ENCODE peak calls at places on chromosomes 16 and 17, in five cellular contexts. One of them, this sample, is unnamed.
A peak's percentile ranks its signal among the peaks of the same experiment; 100 is the strongest.

GRCh38 chr16:84514295-84514873 is 9.9 kb upstream of the MEAK7 start:
- DNase-seq in pancreas: no peak
- DNase-seq in CD4-positive, alpha-beta T cell: no peak
- DNase-seq in aorta: peak; percentile 50
- DNase-seq in caudate nucleus: no peak
- DNase-seq in this sample: no peak

GRCh38 chr17:17413821-17414220 is 63.0 kb upstream of the MED9 start:
- DNase-seq in aorta: no peak
- DNase-seq in pancreas: no peak
- DNase-seq in caudate nucleus: no peak
- DNase-seq in CD4-positive, alpha-beta T cell: no peak
- DNase-seq in this sample: no peak

GRCh38 chr17:71118039-71118438 is 948.7 kb downstream of the KCNJ2 start:
- DNase-seq in pancreas: peak; percentile 11
- DNase-seq in aorta: no peak
- DNase-seq in caudate nucleus: no peak
- DNase-seq in CD4-positive, alpha-beta T cell: no peak
- DNase-seq in this sample: no peak

GRCh38 chr17:78890111-78890897 is 12.7 kb downstream of the CEP295NL start:
- DNase-seq in caudate nucleus: no peak
- DNase-seq in pancreas: no peak
- DNase-seq in CD4-positive, alpha-beta T cell: peak; percentile 48
- DNase-seq in aorta: no peak
- DNase-seq in this sample: peak; percentile 56

GRCh38 chr17:57142925-57143324 is 57.9 kb downstream of the AKAP1 start:
- DNase-seq in CD4-positive, alpha-beta T cell: no peak
- DNase-seq in aorta: no peak
- DNase-seq in caudate nucleus: no peak
- DNase-seq in pancreas: no peak
- DNase-seq in this sample: no peak

GRCh38 chr17:44202756-44203155 is 3.1 kb upstream of the ATXN7L3 start:
- DNase-seq in caudate nucleus: no peak
- DNase-seq in CD4-positive, alpha-beta T cell: no peak
- DNase-seq in aorta: no peak
- DNase-seq in pancreas: no peak
- DNase-seq in this sample: no peak

GRCh38 chr16:11562411-11562810 is 24.3 kb downstream of the LITAF start:
- DNase-seq in CD4-positive, alpha-beta T cell: no peak
- DNase-seq in aorta: peak; percentile 19
- DNase-seq in caudate nucleus: no peak
- DNase-seq in pancreas: no peak
- DNase-seq in this sample: no peak

GRCh38 chr16:24855678-24856077 is 9.9 kb downstream of the SLC5A11 start:
- DNase-seq in pancreas: no peak
- DNase-seq in CD4-positive, alpha-beta T cell: no peak
- DNase-seq in caudate nucleus: no peak
- DNase-seq in aorta: no peak
- DNase-seq in this sample: no peak

GRCh38 chr16:87955302-87956168 is 4.3 kb downstream of the BANP start:
- DNase-seq in pancreas: no peak
- DNase-seq in CD4-positive, alpha-beta T cell: no peak
- DNase-seq in aorta: peak; percentile 28
- DNase-seq in caudate nucleus: no peak
- DNase-seq in this sample: no peak

GRCh38 chr17:1789936-1790335 is 28.1 kb downstream of the SERPINF1 start:
- DNase-seq in aorta: peak; percentile 35
- DNase-seq in CD4-positive, alpha-beta T cell: no peak
- DNase-seq in pancreas: no peak
- DNase-seq in caudate nucleus: no peak
- DNase-seq in this sample: no peak

GRCh38 chr17:73249700-73250099 is 12.0 kb downstream of the CPSF4L start:
- DNase-seq in pancreas: no peak
- DNase-seq in caudate nucleus: no peak
- DNase-seq in aorta: no peak
- DNase-seq in CD4-positive, alpha-beta T cell: no peak
- DNase-seq in this sample: no peak

GRCh38 chr17:70307430-70307829 is 138.1 kb downstream of the KCNJ2 start:
- DNase-seq in pancreas: no peak
- DNase-seq in aorta: no peak
- DNase-seq in caudate nucleus: no peak
- DNase-seq in CD4-positive, alpha-beta T cell: no peak
- DNase-seq in this sample: no peak

GRCh38 chr17:46776298-46777005 is 42.0 kb downstream of the WNT3 start:
- DNase-seq in aorta: peak; percentile 63
- DNase-seq in CD4-positive, alpha-beta T cell: no peak
- DNase-seq in caudate nucleus: no peak
- DNase-seq in pancreas: no peak
- DNase-seq in this sample: no peak

GRCh38 chr17:58352843-58353719 is 1.1 kb upstream of the SUPT4H1 start:
- DNase-seq in aorta: peak; percentile 75
- DNase-seq in pancreas: no peak
- DNase-seq in caudate nucleus: no peak
- DNase-seq in CD4-positive, alpha-beta T cell: peak; percentile 13
- DNase-seq in this sample: peak; percentile 34

GRCh38 chr16:84864266-84864955 is 44.6 kb downstream of the CRISPLD2 start:
- DNase-seq in caudate nucleus: no peak
- DNase-seq in aorta: no peak
- DNase-seq in pancreas: no peak
- DNase-seq in CD4-positive, alpha-beta T cell: no peak
- DNase-seq in this sample: no peak

GRCh38 chr16:6918661-6919060 is 414.0 kb upstream of the RBFOX1 start:
- DNase-seq in caudate nucleus: no peak
- DNase-seq in aorta: no peak
- DNase-seq in CD4-positive, alpha-beta T cell: no peak
- DNase-seq in pancreas: no peak
- DNase-seq in this sample: no peak

GRCh38 chr17:6427284-6427781 is 7.6 kb downstream of the AIPL1 start:
- DNase-seq in pancreas: no peak
- DNase-seq in aorta: peak; percentile 51
- DNase-seq in CD4-positive, alpha-beta T cell: no peak
- DNase-seq in caudate nucleus: no peak
- DNase-seq in this sample: no peak

GRCh38 chr17:78748730-78749317 is 33.2 kb downstream of the CYTH1 start:
- DNase-seq in aorta: no peak
- DNase-seq in pancreas: peak; percentile 33
- DNase-seq in caudate nucleus: no peak
- DNase-seq in CD4-positive, alpha-beta T cell: peak; percentile 71
- DNase-seq in this sample: peak; percentile 53

GRCh38 chr17:37092041-37092440 is 143.3 kb downstream of the AATF start:
- DNase-seq in caudate nucleus: no peak
- DNase-seq in pancreas: no peak
- DNase-seq in aorta: no peak
- DNase-seq in CD4-positive, alpha-beta T cell: no peak
- DNase-seq in this sample: no peak

GRCh38 chr16:69476920-69477418 is 52.5 kb downstream of the CYB5B start:
- DNase-seq in pancreas: no peak
- DNase-seq in aorta: no peak
- DNase-seq in CD4-positive, alpha-beta T cell: no peak
- DNase-seq in caudate nucleus: no peak
- DNase-seq in this sample: no peak

GRCh38 chr17:66841328-66841727 is 6.4 kb downstream of the CACNG5 start:
- DNase-seq in caudate nucleus: no peak
- DNase-seq in pancreas: no peak
- DNase-seq in CD4-positive, alpha-beta T cell: no peak
- DNase-seq in aorta: no peak
- DNase-seq in this sample: no peak

GRCh38 chr16:19997264-19997663 is 76.4 kb downstream of the GPR139 start:
- DNase-seq in pancreas: no peak
- DNase-seq in caudate nucleus: no peak
- DNase-seq in CD4-positive, alpha-beta T cell: no peak
- DNase-seq in aorta: no peak
- DNase-seq in this sample: no peak

GRCh38 chr16:56269824-56270684 is 78.8 kb downstream of the GNAO1 start:
- DNase-seq in pancreas: peak; percentile 24
- DNase-seq in aorta: no peak
- DNase-seq in caudate nucleus: no peak
- DNase-seq in CD4-positive, alpha-beta T cell: no peak
- DNase-seq in this sample: peak; percentile 30

GRCh38 chr16:11913425-11914079 is 2.2 kb downstream of the GSPT1 start:
- DNase-seq in aorta: no peak
- DNase-seq in CD4-positive, alpha-beta T cell: no peak
- DNase-seq in caudate nucleus: no peak
- DNase-seq in pancreas: no peak
- DNase-seq in this sample: no peak

GRCh38 chr17:2798679-2799078 is 2.4 kb downstream of the RAP1GAP2 start:
- DNase-seq in pancreas: no peak
- DNase-seq in aorta: no peak
- DNase-seq in caudate nucleus: no peak
- DNase-seq in CD4-positive, alpha-beta T cell: no peak
- DNase-seq in this sample: no peak

DNA sequence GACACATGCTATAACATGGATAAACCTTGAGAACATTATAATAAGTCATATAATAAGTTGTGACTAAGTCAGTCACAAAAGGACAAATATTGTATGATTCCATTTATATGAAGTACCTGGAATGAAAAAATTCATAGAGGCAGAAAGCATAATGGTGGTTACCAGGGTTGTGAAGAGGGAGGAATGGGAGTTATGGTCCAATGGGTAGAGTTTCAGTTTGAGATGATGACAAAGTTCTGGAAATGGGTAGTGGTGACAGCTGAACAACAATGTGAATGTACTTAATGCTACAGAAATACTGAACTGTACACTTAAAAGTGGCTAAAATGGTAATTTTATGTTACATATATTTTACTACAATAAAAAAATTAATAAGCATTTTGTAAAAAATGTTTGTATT is 49.7 kb downstream of the MYO1D start:
- DNase-seq in pancreas: no peak
- DNase-seq in CD4-positive, alpha-beta T cell: no peak
- DNase-seq in aorta: no peak
- DNase-seq in caudate nucleus: no peak
- DNase-seq in this sample: no peak
- H3K27ac ChIP-seq in pancreas: peak overlapping the region; percentile 56
- H3K27ac ChIP-seq in CD4-positive, alpha-beta T cell: no peak overlapping the region
- H3K27ac ChIP-seq in aorta: no peak overlapping the region
- H3K27ac ChIP-seq in caudate nucleus: no peak overlapping the region
- H3K27ac ChIP-seq in this sample: peak overlapping the region; percentile 31

GRCh38 chr17:80877095-80877828 is 114.4 kb upstream of the CHMP6 start:
- DNase-seq in CD4-positive, alpha-beta T cell: no peak
- DNase-seq in aorta: peak; percentile 54
- DNase-seq in pancreas: no peak
- DNase-seq in caudate nucleus: no peak
- DNase-seq in this sample: no peak
- H3K27ac ChIP-seq in CD4-positive, alpha-beta T cell: no peak overlapping the region
- H3K27ac ChIP-seq in aorta: no peak overlapping the region
- H3K27ac ChIP-seq in pancreas: no peak overlapping the region
- H3K27ac ChIP-seq in caudate nucleus: no peak overlapping the region
- H3K27ac ChIP-seq in this sample: no peak overlapping the region

GRCh38 chr16:74322301-74322710 is 25.7 kb downstream of the PSMD7 start:
- DNase-seq in aorta: no peak
- DNase-seq in caudate nucleus: no peak
- DNase-seq in pancreas: no peak
- DNase-seq in CD4-positive, alpha-beta T cell: no peak
- DNase-seq in this sample: no peak
- H3K27ac ChIP-seq in aorta: no peak overlapping the region
- H3K27ac ChIP-seq in caudate nucleus: no peak overlapping the region
- H3K27ac ChIP-seq in pancreas: no peak overlapping the region
- H3K27ac ChIP-seq in CD4-positive, alpha-beta T cell: no peak overlapping the region
- H3K27ac ChIP-seq in this sample: peak overlapping the region; percentile 79

DNA sequence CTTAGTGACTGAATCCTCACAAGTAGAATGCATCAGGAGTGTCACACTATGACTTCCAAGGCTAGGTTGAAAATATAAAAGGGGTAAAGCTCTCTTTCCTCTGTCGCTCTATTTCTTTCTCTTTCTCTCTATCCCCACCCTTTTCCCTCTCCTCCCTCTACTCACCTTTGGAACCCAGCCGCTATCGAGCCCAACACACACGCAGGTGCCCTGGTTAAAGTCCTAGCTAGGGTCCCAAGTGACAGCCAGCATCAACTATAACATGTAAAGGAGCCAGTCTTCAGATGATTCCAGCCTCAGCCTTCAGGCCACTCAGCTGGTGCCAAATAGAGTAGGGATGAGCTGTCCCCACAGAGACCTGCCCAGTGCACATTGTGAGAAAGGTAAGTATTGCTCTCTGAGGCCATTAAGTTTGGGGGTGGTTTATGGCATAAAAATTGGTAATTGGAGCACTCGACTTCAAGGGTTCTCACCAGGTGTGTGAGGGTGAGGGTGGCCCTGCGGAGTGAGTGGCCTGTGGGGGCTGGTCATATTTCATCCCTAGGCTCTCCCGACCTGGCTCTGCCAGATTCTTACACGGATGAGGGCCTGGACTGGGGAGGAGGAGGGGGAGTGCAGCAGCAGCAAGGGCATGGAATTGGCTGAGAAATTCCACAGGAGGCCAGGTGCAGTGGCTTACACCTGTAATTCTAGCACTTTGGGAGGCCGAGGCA is 14.9 kb upstream of the C16orf54 start:
- DNase-seq in aorta: no peak
- DNase-seq in pancreas: no peak
- DNase-seq in CD4-positive, alpha-beta T cell: no peak
- DNase-seq in caudate nucleus: no peak
- DNase-seq in this sample: no peak
- H3K27ac ChIP-seq in aorta: no peak overlapping the region
- H3K27ac ChIP-seq in pancreas: no peak overlapping the region
- H3K27ac ChIP-seq in CD4-positive, alpha-beta T cell: no peak overlapping the region
- H3K27ac ChIP-seq in caudate nucleus: no peak overlapping the region
- H3K27ac ChIP-seq in this sample: no peak overlapping the region

DNA sequence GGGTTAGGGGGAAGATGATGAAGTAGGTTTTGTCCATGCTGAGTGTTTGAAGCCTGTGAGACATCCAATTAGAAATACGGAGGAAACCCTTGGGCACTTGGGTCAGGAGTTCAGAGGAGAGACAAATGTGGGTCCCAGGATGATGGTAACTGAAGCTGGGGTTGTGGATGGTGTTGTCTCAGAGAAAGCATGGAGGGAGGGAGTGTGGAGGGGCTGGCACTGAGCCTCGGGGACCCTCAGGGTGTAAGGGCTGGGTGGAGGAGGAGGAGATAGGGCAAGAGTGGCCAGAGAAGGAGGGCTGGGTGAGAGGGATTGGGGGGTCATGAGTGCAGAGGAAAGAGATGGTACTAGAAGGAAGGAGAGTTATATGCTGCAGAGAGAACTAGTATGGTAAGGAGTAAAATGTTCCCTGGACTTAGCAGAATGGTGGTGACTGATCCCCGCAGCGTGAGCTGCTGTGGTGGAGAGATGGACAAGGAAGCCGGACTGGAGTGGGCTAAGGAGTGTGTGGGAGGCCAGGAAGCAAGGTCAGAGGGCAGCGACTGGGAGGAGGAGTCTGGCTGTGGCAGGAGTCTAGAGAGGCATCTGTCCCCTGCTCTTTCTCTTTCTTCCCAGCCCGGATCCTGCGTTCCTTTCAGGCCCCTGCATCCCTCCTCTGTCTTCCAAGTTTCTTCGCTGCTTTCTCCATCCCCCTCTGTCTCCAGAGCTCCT is 3.8 kb upstream of the COL1A1 start:
- DNase-seq in caudate nucleus: no peak
- DNase-seq in aorta: peak; percentile 76
- DNase-seq in pancreas: no peak
- DNase-seq in CD4-positive, alpha-beta T cell: no peak
- DNase-seq in this sample: peak; percentile 58
- H3K27ac ChIP-seq in caudate nucleus: no peak overlapping the region
- H3K27ac ChIP-seq in aorta: no peak overlapping the region
- H3K27ac ChIP-seq in pancreas: no peak overlapping the region
- H3K27ac ChIP-seq in CD4-positive, alpha-beta T cell: no peak overlapping the region
- H3K27ac ChIP-seq in this sample: peak overlapping the region; percentile 52